ENCODE peak calls at places on chromosomes 6 and 20, in eight cellular contexts. C is GM04504; M is cardiac muscle cell; W is SJSA1; L is activated naive CD8-positive, alpha-beta T cell treated with anti-CD3 and anti-CD28 coated beads for 36 hours; R is SW 1271; H is AG09319; N is HEK293T. X is an unnamed sample.

GRCh38 chr20:57536120-57536708 is 11.3 kb upstream of the CTCFL start:
- DNase-seq in C (no peak), M (no peak), W (no peak), L (no peak), R (no peak), H (no peak), N (no peak), X (no peak)

GRCh38 chr6:96795481-96795880 is 41.8 kb downstream of the GPR63 start:
- DNase-seq in C (no peak), M (no peak), W (no peak), L (no peak), R (no peak), H (no peak), N (no peak), X (no peak)

GRCh38 chr6:5497896-5498578 is 236.7 kb downstream of the FARS2 start:
- DNase-seq in C (peak), M (no peak), W (peak), L (no peak), R (no peak), H (no peak), N (no peak), X (peak)

GRCh38 chr6:56660374-56660730 is 17.7 kb upstream of the DST start:
- DNase-seq in C (no peak), M (no peak), W (no peak), L (no peak), R (no peak), H (no peak), N (no peak), X (no peak)

GRCh38 chr6:106849676-106850332 is 124.7 kb downstream of the CD24 start:
- DNase-seq in C (no peak), M (no peak), W (no peak), L (no peak), R (no peak), H (no peak), N (no peak), X (no peak)

GRCh38 chr20:53903652-53903987 is 166.8 kb downstream of the BCAS1 start:
- DNase-seq in C (no peak), M (no peak), W (no peak), L (no peak), R (no peak), H (no peak), N (no peak), X (no peak)

GRCh38 chr6:163423696-163424095 is 9.2 kb downstream of the QKI start:
- DNase-seq in C (no peak), M (no peak), W (no peak), L (no peak), R (no peak), H (no peak), N (no peak), X (no peak)

GRCh38 chr6:112831022-112831421 is 483.9 kb downstream of the RFPL4B start:
- DNase-seq in C (no peak), M (no peak), W (no peak), L (no peak), R (no peak), H (no peak), N (no peak), X (no peak)

GRCh38 chr6:133730881-133731280 is 158.0 kb upstream of the TCF21 start:
- DNase-seq in C (no peak), M (no peak), W (no peak), L (no peak), R (no peak), H (no peak), N (no peak), X (no peak)

GRCh38 chr6:30562470-30563425 is 5.7 kb downstream of the PRR3 start:
- DNase-seq in C (no peak), M (no peak), W (no peak), L (no peak), R (no peak), H (no peak), N (no peak), X (no peak)

GRCh38 chr20:59121714-59122376 is 41.8 kb upstream of the ZNF831 start:
- DNase-seq in C (no peak), M (no peak), W (no peak), L (no peak), R (no peak), H (no peak), N (no peak), X (no peak)

GRCh38 chr6:26196846-26197683 is 109.8 kb downstream of the HFE start:
- DNase-seq in C (peak), M (peak), W (peak), L (peak), R (no peak), H (peak), N (no peak), X (peak)

GRCh38 chr6:158460602-158461092 is 99.2 kb upstream of the TMEM181 start:
- DNase-seq in C (peak), M (no peak), W (peak), L (no peak), R (no peak), H (peak), N (no peak), X (no peak)

GRCh38 chr6:47203266-47203967 is 106.3 kb downstream of the TNFRSF21 start:
- DNase-seq in C (no peak), M (no peak), W (no peak), L (peak), R (no peak), H (no peak), N (no peak), X (no peak)

GRCh38 chr20:20712004-20712473 is 405 bp downstream of the RALGAPA2 start:
- DNase-seq in C (no peak), M (peak), W (no peak), L (no peak), R (no peak), H (no peak), N (peak), X (peak)

GRCh38 chr6:75223461-75223860 is 17.6 kb upstream of the COL12A1 start:
- DNase-seq in C (no peak), M (no peak), W (no peak), L (no peak), R (no peak), H (no peak), N (no peak), X (no peak)

GRCh38 chr6:93139408-93140081 is 279.8 kb downstream of the EPHA7 start:
- DNase-seq in C (no peak), M (no peak), W (no peak), L (no peak), R (no peak), H (no peak), N (no peak), X (no peak)

GRCh38 chr6:22526753-22527152 is 42.6 kb upstream of the HDGFL1 start:
- DNase-seq in C (no peak), M (no peak), W (no peak), L (no peak), R (no peak), H (no peak), N (no peak), X (no peak)